ENCODE peak calls at places on chromosomes 13 and 19, in seven cellular contexts. M, Q, J, P, R, C and D are unnamed samples.

GRCh38 chr13:40352385-40352778 is 314.1 kb downstream of the FOXO1 start:
- DNase-seq in M (no peak), Q (no peak), J (no peak), P (no peak), R (peak), C (peak), D (no peak)

GRCh38 chr19:53877361-53877766 is 4.6 kb upstream of the PRKCG start:
- DNase-seq in M (peak), Q (peak), J (no peak), P (no peak), R (no peak), C (peak), D (peak)

GRCh38 chr19:6610934-6611370 is 20.0 kb upstream of the CD70 start:
- DNase-seq in M (no peak), Q (no peak), J (no peak), P (peak), R (no peak), C (peak), D (no peak)

GRCh38 chr19:40908981-40909380 is 26.9 kb upstream of the CYP2A7 start:
- DNase-seq in M (peak), Q (no peak), J (no peak), P (no peak), R (no peak), C (no peak), D (no peak)

GRCh38 chr19:1825909-1826556 is 14.0 kb upstream of the ATP8B3 start:
- DNase-seq in M (peak), Q (peak), J (peak), P (no peak), R (peak), C (peak), D (peak)

GRCh38 chr13:91526543-91527033 is 128.2 kb downstream of the GPC5 start:
- DNase-seq in M (no peak), Q (no peak), J (no peak), P (no peak), R (no peak), C (no peak), D (no peak)

GRCh38 chr19:50546527-50547221 is 21.6 kb downstream of the LRRC4B start:
- DNase-seq in M (no peak), Q (no peak), J (peak), P (no peak), R (no peak), C (no peak), D (no peak)

GRCh38 chr19:12065100-12065538 is 588 bp downstream of the ZNF844 start:
- DNase-seq in M (no peak), Q (no peak), J (no peak), P (no peak), R (no peak), C (peak), D (no peak)

GRCh38 chr19:50607874-50608785 is 31.6 kb downstream of the SYT3 start:
- DNase-seq in M (peak), Q (peak), J (peak), P (peak), R (peak), C (peak), D (peak)

GRCh38 chr13:42996584-42996983 is 4.5 kb upstream of the EPSTI1 start:
- DNase-seq in M (no peak), Q (no peak), J (no peak), P (no peak), R (no peak), C (peak), D (peak)

GRCh38 chr13:80040219-80040976 is 300.5 kb downstream of the SPRY2 start:
- DNase-seq in M (no peak), Q (no peak), J (no peak), P (peak), R (no peak), C (peak), D (no peak)

GRCh38 chr19:45922281-45922680 is 7.7 kb upstream of the NANOS2 start:
- DNase-seq in M (no peak), Q (no peak), J (peak), P (no peak), R (no peak), C (no peak), D (peak)

GRCh38 chr13:31046711-31047279 is 114.3 kb downstream of the TEX26 start:
- DNase-seq in M (no peak), Q (no peak), J (peak), P (no peak), R (no peak), C (peak), D (no peak)